ENCODE peak calls at places on chromosomes 3 and 15, in seven cellular contexts. S is cardiac muscle cell, K is hepatocyte, J is breast epithelium, B is tibial nerve, U is Peyer's patch, G is endothelial cell of umbilical vein. W is an unnamed sample.
A peak's percentile ranks its signal among the peaks of the same experiment; 100 is the strongest.

GRCh38 chr3:178417736-178418135 is 118.5 kb upstream of the KCNMB2 start:
- DNase-seq in J (no peak), B (no peak), S (no peak), U (no peak), G (no peak), K (no peak), W (no peak)

GRCh38 chr15:68637755-68638405 is 59.1 kb downstream of the CORO2B start:
- DNase-seq in K (no peak), U (no peak), B (peak; percentile 53), S (peak; percentile 78), J (no peak), G (no peak), W (no peak)

GRCh38 chr15:77650285-77650684 is 17.6 kb upstream of the LINGO1 start:
- DNase-seq in S (peak; percentile 28), U (no peak), J (no peak), B (no peak), K (peak; percentile 37), G (peak; percentile 13), W (no peak)

GRCh38 chr15:74293021-74293810 is 57.1 kb downstream of the CCDC33 start:
- DNase-seq in S (no peak), G (no peak), U (no peak), B (no peak), K (no peak), J (no peak), W (no peak)

GRCh38 chr3:11498646-11499045 is 145.1 kb downstream of the VGLL4 start:
- DNase-seq in S (peak; percentile 90), G (peak; percentile 78), U (peak; percentile 21), J (peak; percentile 58), B (no peak), K (peak; percentile 31), W (peak; percentile 66)

GRCh38 chr15:82174471-82174870 is 88.1 kb downstream of the EFL1 start:
- DNase-seq in K (no peak), J (no peak), G (no peak), S (peak; percentile 29), U (no peak), B (no peak), W (no peak)

GRCh38 chr15:62110000-62110851 is 43.4 kb downstream of the C2CD4A start:
- DNase-seq in J (no peak), B (no peak), G (peak; percentile 95), S (peak; percentile 54), K (peak; percentile 40), U (no peak), W (peak; percentile 46)

GRCh38 chr15:77620297-77620696 is 12.4 kb downstream of the LINGO1 start:
- DNase-seq in G (no peak), U (no peak), K (no peak), J (no peak), S (no peak), B (no peak), W (no peak)

GRCh38 chr3:178062126-178062525 is 474.1 kb upstream of the KCNMB2 start:
- DNase-seq in J (no peak), B (no peak), S (no peak), K (no peak), G (peak; percentile 62), U (no peak), W (no peak)

GRCh38 chr15:57506422-57506821 is 85.3 kb upstream of the MYZAP start:
- DNase-seq in G (no peak), S (no peak), U (no peak), K (peak; percentile 44), J (no peak), B (no peak), W (no peak)

GRCh38 chr15:52642386-52643361 is 36.5 kb downstream of the ATOSA start:
- DNase-seq in J (no peak), S (peak; percentile 47), B (no peak), K (no peak), G (no peak), U (no peak), W (no peak)

GRCh38 chr3:85259748-85260147 is 301.0 kb downstream of the CADM2 start:
- DNase-seq in B (no peak), S (no peak), G (no peak), J (no peak), K (no peak), U (no peak), W (no peak)

GRCh38 chr3:23941440-23941839 is 3.6 kb upstream of the NR1D2 start:
- DNase-seq in S (no peak), U (no peak), B (no peak), J (no peak), G (no peak), K (no peak), W (no peak)

GRCh38 chr3:37942646-37943045 is 47.9 kb upstream of the VILL start:
- DNase-seq in B (no peak), S (no peak), J (no peak), K (no peak), G (no peak), U (no peak), W (no peak)

GRCh38 chr3:184384342-184384741 is 4.5 kb downstream of the CHRD start:
- DNase-seq in U (no peak), K (no peak), B (no peak), J (no peak), G (no peak), S (no peak), W (no peak)

DNA sequence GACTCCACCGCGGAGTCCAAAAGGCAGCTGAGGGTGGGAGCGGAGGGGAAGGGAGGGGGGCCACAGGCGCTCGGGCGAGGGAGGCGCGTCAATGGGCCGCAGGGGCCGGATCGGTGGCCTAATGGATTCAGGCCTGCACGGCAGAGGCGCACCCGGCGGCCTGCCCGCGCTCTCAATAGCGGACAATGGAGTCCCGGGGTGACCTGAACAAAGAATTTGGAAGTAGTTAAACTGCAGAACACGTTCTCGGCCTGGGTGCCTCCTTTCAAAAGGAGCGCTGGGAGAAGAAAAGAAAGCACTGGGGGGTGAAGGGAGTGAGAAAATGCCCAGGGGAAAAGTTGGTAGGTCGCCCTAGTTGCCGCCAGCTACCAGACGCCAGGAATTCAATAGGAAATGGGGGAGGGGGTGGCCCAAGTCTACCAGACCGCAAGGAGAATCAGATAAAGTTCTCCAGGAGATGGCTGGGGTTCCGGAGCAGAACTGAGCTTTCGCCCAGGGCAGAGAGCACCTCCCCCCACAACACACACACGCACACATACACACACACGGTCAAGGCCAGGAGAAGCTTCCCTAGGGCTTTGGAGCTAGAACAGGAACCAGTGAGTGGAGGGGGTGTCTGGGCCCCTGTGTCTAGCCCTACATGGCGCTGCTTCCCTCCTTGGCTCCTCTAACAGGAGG is 25.8 kb upstream of the POLG start:
- DNase-seq in S (no peak), G (no peak), B (no peak), J (no peak), K (no peak), U (no peak), W (no peak)
- H3K27me3 ChIP-seq in S (peaks cover 100% of the 10 kb centered on the region), G (peaks cover 76% of the 10 kb centered on the region), B (peaks cover 98% of the 10 kb centered on the region), J (peaks cover 97% of the 10 kb centered on the region), K (peaks cover 95% of the 10 kb centered on the region), U (peaks cover 56% of the 10 kb centered on the region), W (peaks cover 69% of the 10 kb centered on the region)

DNA sequence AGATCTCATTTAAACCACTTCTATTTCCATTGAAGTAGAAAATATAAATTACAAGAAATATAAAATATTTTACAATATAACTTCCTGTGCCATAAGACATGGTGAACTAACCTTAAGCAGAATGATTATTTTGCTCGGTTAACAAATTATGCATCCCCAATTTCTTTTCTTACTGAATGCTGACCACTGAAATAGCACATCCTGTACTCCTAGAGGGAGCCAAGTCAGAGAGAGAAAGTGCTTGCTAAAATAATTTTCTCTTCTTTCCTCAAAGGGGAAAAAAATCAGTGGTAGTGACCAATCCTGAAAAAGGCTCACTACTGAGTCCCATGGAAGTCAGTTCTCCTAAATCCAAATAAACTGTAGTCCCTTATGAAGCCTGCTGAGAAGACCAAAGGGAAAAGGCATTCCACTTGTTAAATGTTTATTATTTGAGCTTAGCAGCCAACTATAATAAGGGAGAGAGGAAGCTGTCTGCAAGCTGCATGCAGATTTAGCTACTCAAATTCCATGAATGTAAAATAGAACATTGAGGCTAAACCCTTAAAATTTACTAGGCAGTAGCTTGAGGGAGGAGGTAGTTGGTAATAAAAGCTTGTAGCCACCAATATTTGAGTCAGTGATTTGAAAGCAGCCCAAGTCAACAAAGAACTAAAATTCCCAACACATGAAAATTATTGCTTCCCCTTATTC is 33.1 kb downstream of the CEP152 start:
- DNase-seq in G (no peak), J (no peak), B (no peak), K (no peak), S (no peak), U (no peak), W (no peak)
- H3K27ac ChIP-seq in G (no peak overlapping the region), J (no peak overlapping the region), B (no peak overlapping the region), K (no peak overlapping the region), S (no peak overlapping the region), U (no peak overlapping the region), W (no peak overlapping the region)

DNA sequence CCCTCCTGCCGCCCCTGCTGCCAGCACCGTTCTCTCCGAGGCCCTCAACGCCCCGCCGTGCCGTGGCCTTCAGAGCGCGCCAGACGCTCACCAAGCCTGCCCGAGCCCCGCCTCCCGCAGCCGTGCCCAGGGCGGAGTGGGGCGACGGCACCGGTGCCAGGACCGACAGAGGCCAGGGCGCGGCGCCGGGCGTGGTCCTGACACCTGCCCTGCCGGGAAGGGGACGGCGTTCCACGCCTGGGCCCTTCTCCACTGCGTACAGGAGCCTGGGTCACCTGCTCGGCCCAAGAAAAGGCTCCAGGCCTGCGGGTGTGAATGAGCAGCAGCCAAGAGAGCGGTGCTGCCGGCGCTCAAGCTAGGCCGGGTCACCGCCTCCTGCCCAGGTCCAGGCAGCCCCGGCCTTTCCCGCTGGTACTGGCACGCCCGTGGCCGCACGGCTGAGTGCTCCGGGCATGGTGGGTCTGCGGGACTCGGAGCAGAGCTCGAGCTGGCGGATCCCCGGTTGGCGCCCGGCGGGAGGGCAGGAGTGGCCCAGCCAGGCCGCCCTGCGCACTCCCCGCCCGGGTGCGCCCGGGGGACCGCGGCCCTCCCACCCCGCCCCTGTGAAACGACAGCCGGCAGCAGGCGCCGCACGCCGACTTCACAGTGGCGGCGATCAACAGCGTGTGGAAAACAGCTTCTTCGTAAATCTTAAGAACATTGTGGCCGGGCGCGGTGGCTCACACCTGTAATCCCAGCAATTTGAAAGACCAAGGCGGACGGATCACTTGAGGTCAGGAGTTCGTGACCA is 4.2 kb downstream of the OCA2 start:
- DNase-seq in G (no peak), J (no peak), U (no peak), S (no peak), K (peak; percentile 46), B (no peak), W (peak; percentile 89)
- H3K4me3 ChIP-seq in G (peak overlapping the region; percentile 56), J (peak overlapping the region; percentile 64), U (peak overlapping the region; percentile 26), S (peak overlapping the region; percentile 30), K (peak overlapping the region; percentile 10), B (peak overlapping the region; percentile 32), W (peak overlapping the region; percentile 47)

DNA sequence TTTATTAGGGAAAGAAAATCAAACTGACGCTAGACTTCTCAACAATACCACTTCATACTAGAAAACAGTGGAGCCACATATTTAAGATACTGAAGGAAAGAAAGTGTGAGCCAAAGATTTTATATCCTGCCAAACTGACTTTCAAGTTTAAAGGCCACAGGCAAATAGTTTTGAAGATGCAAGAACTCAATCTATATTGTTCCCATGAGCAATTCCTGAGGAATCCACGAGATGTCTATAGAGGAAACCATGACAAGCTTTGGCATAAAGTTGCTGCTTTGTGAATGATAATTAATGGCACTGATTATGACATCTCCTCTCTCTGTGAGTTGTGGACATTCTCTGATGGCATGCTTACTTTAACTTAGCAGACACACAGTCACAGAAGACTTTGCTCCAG is 276.1 kb upstream of the GOLGA6L4 start:
- DNase-seq in G (no peak), U (no peak), K (no peak), S (no peak), B (no peak), J (no peak), W (no peak)
- H3K27me3 ChIP-seq in G (no peaks in the 10 kb centered on the region), U (no peaks in the 10 kb centered on the region), K (no peaks in the 10 kb centered on the region), S (no peaks in the 10 kb centered on the region), B (no peaks in the 10 kb centered on the region), J (no peaks in the 10 kb centered on the region), W (no peaks in the 10 kb centered on the region)

W was measured in small intestine.